ENCODE peak calls at places on chromosomes 3 and 15, in eight cellular contexts. M is spleen, E is endodermal cell, B is left ventricle myocardium inferior, F is coronary artery, A is heart left ventricle, U is colonic mucosa, X is pancreas. C is an unnamed sample.

GRCh38 chr15:42085236-42085605 is 9.1 kb downstream of the PLA2G4D start:
- DNase-seq in M (no peak), F (peak), E (peak), B (no peak), X (no peak), U (no peak), A (no peak), C (no peak)

GRCh38 chr15:85837881-85838280 is 43.2 kb upstream of the KLHL25 start:
- DNase-seq in X (no peak), U (peak), E (peak), F (no peak), A (no peak), B (no peak), M (no peak), C (no peak)

GRCh38 chr3:156668073-156668763 is 6.2 kb upstream of the TIPARP start:
- DNase-seq in M (no peak), A (no peak), E (no peak), X (no peak), U (peak), B (no peak), F (no peak), C (peak)

GRCh38 chr3:34139566-34139965 is 341.1 kb downstream of the PDCD6IP start:
- DNase-seq in E (no peak), M (no peak), A (no peak), B (no peak), X (no peak), F (no peak), U (no peak), C (no peak)

GRCh38 chr3:126541628-126542339 is 16.9 kb downstream of the C3orf22 start:
- DNase-seq in B (no peak), E (peak), A (peak), F (peak), U (peak), M (peak), X (no peak), C (no peak)

GRCh38 chr15:62932436-62932835 is 110.1 kb upstream of the TPM1 start:
- DNase-seq in U (no peak), X (no peak), M (no peak), E (no peak), A (no peak), F (no peak), B (no peak), C (peak)

GRCh38 chr3:28077566-28077965 is 163.9 kb upstream of the CMC1 start:
- DNase-seq in E (peak), A (no peak), U (no peak), M (no peak), F (no peak), B (no peak), X (no peak), C (peak)

GRCh38 chr3:186257866-186258265 is 104.2 kb downstream of the DGKG start:
- DNase-seq in M (no peak), B (no peak), X (no peak), A (no peak), F (no peak), E (no peak), U (no peak), C (no peak)

GRCh38 chr3:55294557-55294956 is 192.5 kb downstream of the WNT5A start:
- DNase-seq in X (no peak), E (no peak), M (no peak), A (no peak), B (no peak), F (no peak), U (no peak), C (no peak)

GRCh38 chr3:188539631-188540194 is 385.8 kb downstream of the LPP start:
- DNase-seq in A (no peak), M (no peak), F (no peak), B (no peak), U (no peak), E (no peak), X (no peak), C (peak)

GRCh38 chr3:185961675-185962232 is 23.9 kb upstream of the TRA2B start:
- DNase-seq in X (no peak), A (no peak), E (no peak), B (no peak), M (no peak), F (no peak), U (no peak), C (no peak)

GRCh38 chr3:141894524-141895176 is 18.2 kb downstream of the ATP1B3 start:
- DNase-seq in A (no peak), E (no peak), F (no peak), X (no peak), B (no peak), U (no peak), M (no peak), C (peak)

GRCh38 chr3:112116777-112117186 is 16.3 kb downstream of the GCSAM start:
- DNase-seq in E (no peak), U (no peak), X (no peak), B (peak), M (no peak), A (no peak), F (no peak), C (no peak)

GRCh38 chr3:119937229-119937628 is 155.3 kb downstream of the NR1I2 start:
- DNase-seq in M (no peak), F (no peak), X (no peak), A (no peak), B (no peak), U (no peak), E (no peak), C (no peak)

GRCh38 chr3:88589131-88589530 is 439.4 kb downstream of the C3orf38 start:
- DNase-seq in U (no peak), E (no peak), X (no peak), F (no peak), M (no peak), A (no peak), B (no peak), C (no peak)

GRCh38 chr3:181431743-181432142 is 280.0 kb upstream of the SOX2 start:
- DNase-seq in A (no peak), X (no peak), E (no peak), B (no peak), M (no peak), F (no peak), U (no peak), C (no peak)

GRCh38 chr15:67134577-67135492 is 69.4 kb downstream of the SMAD3 start:
- DNase-seq in A (no peak), X (no peak), F (no peak), E (peak), U (peak), M (no peak), B (no peak), C (no peak)
- H3K4me3 ChIP-seq in A (no peak), X (no peak), F (peak), E (no peak), U (no peak), M (no peak), B (peak), C (no peak)

GRCh38 chr3:123300056-123300455 is 98.3 kb downstream of the SEC22A start:
- DNase-seq in X (peak), B (no peak), U (no peak), E (no peak), F (no peak), M (peak), A (peak), C (no peak)

GRCh38 chr3:123300572-123300971 is 98.8 kb downstream of the SEC22A start:
- DNase-seq in E (no peak), B (no peak), U (no peak), F (no peak), A (no peak), M (peak), X (no peak), C (no peak)

GRCh38 chr3:123302961-123303360 is 101.2 kb downstream of the SEC22A start:
- DNase-seq in M (peak), B (no peak), X (peak), E (no peak), U (no peak), A (peak), F (no peak), C (no peak)

GRCh38 chr3:123299581-123299980 is 97.8 kb downstream of the SEC22A start:
- DNase-seq in X (peak), M (peak), A (peak), F (no peak), B (no peak), E (no peak), U (no peak), C (no peak)

GRCh38 chr3:123301331-123302184 is 99.8 kb downstream of the SEC22A start:
- DNase-seq in M (peak), B (no peak), U (no peak), F (no peak), X (peak), A (peak), E (no peak), C (peak)
- TF ChIP-seq CTCF in M (no peak), B (no peak), U (no peak), F (no peak), X (no peak), A (no peak), E (no peak), C (no peak)

DNA sequence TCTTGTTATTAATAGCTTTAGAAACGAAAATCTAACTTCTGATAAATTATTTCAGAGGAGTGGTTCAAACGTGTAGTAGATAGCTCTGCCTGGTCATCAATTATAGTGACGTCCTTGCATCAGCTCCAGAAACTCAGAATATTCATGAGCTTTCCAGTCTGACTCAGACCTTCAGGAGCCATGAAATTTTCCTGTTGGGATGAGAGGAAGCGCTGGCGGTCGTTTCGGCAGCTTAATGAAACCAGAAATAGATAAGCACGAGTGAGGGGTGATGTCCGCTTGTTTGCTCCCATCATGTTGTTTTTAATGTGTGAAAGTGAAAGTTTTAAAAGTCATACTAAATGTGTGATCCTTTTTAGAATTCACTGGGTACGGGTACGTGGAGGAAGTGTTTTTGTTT is 141.1 kb downstream of the PGPEP1L start:
- DNase-seq in A (no peak), U (no peak), M (no peak), E (no peak), X (no peak), B (no peak), F (no peak), C (peak)
- H3K4me3 ChIP-seq in A (peak), U (peak), M (peak), E (peak), X (no peak), B (peak), F (peak), C (peak)

DNA sequence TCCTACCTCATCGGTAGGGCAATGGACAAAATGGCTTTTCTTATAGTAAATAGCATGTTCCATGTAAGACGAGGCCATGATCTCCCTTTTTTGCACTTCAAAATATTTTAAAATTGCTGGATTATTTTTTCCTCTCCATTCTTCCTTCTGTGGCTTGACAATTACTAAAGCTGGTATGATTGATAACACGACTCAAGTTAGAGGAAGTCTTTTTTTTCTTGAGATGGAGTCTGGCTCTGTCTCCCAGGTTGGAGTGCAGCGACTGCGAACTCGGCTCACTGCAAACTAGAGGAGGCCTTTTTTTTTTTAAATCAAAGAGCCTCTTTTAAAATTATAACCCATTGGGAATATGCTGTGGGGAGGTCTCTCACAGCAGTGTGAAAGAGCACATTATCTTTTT is 124.5 kb upstream of the TBL1XR1 start:
- DNase-seq in F (no peak), M (no peak), U (no peak), E (no peak), X (no peak), A (no peak), B (no peak), C (no peak)
- TF ChIP-seq CTCF in F (no peak), M (no peak), U (no peak), E (no peak), X (no peak), A (no peak), B (no peak), C (no peak)

DNA sequence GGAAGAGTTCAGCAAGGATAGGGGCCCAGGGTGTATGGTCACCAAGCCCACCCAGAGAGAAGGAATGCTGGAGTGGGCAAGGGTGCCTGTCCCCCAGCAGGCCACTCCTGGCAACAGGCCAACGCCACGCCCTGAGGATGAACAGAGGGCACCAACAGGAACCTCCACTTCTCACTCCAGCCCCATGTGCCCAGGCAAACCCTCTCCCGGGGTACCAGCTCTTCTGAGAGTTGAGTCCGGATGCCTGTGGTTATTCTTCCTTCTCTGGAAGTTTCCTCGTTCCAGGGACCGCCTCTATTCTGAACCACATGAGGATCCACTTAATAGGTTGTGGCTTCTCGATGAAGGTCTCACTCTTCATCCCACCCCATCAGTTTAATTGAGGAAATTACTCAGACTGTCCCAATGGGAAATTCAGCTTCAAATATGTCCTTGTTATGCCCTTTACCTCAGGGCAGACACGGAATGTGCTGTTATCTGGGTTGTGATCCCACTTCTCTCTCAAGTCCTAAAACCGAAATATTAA is 114.3 kb downstream of the LIPC start:
- DNase-seq in A (no peak), U (no peak), M (no peak), E (peak), B (no peak), F (no peak), X (no peak), C (no peak)
- H3K4me3 ChIP-seq in A (no peak), U (no peak), M (no peak), E (no peak), B (no peak), F (no peak), X (no peak), C (no peak)

DNA sequence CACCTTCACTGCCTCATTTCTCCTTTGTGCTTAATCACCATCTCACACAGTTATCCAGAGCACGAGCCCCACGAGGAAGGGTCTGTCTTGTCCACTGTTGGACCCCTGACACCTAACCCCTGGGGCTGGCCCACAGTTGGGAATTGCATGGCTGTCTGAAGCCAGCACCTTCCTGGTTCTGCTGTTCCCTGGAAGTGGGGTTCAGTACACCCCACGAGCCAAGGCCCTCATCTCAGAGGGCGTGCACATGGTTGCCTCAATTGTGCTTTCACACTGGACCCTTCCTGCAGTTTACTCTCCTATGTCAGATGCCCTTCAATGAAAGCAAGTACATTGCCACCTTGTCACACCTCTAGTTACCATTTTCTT is 30.7 kb downstream of the BTD start:
- DNase-seq in F (no peak), M (no peak), B (no peak), U (no peak), E (no peak), A (no peak), X (no peak), C (no peak)
- TF ChIP-seq CTCF in F (no peak), M (no peak), B (no peak), U (no peak), E (no peak), A (no peak), X (no peak), C (no peak)

GRCh38 chr3:97972976-97973375 is 745 bp upstream of the RIOX2 start:
- DNase-seq in X (no peak), A (no peak), U (no peak), F (no peak), M (no peak), E (no peak), B (no peak), C (no peak)
- H3K4me3 ChIP-seq in X (no peak), A (no peak), U (peak), F (peak), M (peak), E (peak), B (peak), C (peak)

DNA sequence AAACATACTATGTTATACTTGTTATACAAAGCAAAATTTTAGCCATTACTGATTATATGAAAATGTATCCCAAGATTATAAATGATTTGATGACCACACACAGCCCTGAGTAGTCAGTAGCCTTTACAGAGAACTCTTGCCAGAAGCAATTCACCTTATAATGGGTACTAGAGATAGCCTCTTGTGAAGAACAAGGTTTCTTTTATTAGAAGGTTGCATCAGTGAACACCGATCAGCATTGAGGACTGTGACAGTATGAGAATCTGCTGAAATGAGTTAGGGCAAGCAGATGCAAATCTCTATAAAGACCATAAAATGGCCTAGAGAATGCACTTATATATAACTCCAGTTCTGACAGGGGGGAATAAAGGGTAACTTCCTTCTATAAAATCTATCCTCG is 10.1 kb downstream of the CDC25A start:
- DNase-seq in B (no peak), U (no peak), M (no peak), X (no peak), F (no peak), E (no peak), A (no peak), C (no peak)
- TF ChIP-seq CTCF in B (no peak), U (no peak), M (no peak), X (no peak), F (no peak), E (no peak), A (no peak), C (no peak)

DNA sequence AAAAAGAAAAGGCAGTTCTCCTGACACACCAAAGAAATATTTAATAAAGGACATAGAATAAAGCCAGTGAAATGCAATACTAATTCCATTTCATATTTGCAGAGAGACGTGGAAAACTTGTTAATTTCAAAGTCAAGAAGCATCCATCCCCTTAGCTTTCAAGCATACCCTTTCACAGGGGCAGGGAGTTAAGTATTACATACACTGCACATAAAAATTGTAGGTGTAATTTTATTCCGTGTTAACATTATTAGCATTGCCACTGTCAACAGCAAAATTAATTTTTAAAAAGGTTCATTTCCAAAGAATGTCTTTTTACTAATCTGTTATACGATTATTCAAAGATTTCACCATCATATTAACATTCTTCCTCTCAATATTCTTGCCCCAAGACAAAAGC is 518.0 kb downstream of the MECOM start:
- DNase-seq in M (no peak), A (no peak), B (no peak), F (no peak), E (no peak), X (no peak), U (no peak), C (peak)
- H3K4me3 ChIP-seq in M (peak), A (peak), B (peak), F (peak), E (peak), X (peak), U (peak), C (peak)

GRCh38 chr3:153970735-153971347 is 150.3 kb upstream of the ARHGEF26 start:
- DNase-seq in U (no peak), M (no peak), B (no peak), E (no peak), F (no peak), X (no peak), A (no peak), C (peak)
- TF ChIP-seq CTCF in U (no peak), M (no peak), B (peak), E (peak), F (no peak), X (no peak), A (peak), C (peak)